ENCODE peak calls at places on chromosome 3, in seven cellular contexts. H is IMR-90, F is neuronal stem cell, N is mesenchymal stem cell, D is mesendoderm, C is H1, G is trophoblast cell. O is an unnamed sample.
A peak's percentile ranks its signal among the peaks of the same experiment; 100 is the strongest.

GRCh38 chr3:42071720-42072582 is 19.2 kb upstream of the TRAK1 start:
- DNase-seq in H (peak; percentile 75), F (no peak), N (peak; percentile 84), D (peak; percentile 92), C (no peak), G (peak; percentile 27), O (peak; percentile 63)

GRCh38 chr3:133547432-133548041 is 25.9 kb upstream of the CDV3 start:
- DNase-seq in H (peak; percentile 74), F (no peak), N (peak; percentile 50), D (peak; percentile 74), C (no peak), G (peak; percentile 93), O (peak; percentile 40)

GRCh38 chr3:39892068-39892467 is 82.7 kb downstream of the MYRIP start:
- DNase-seq in H (no peak), F (no peak), N (no peak), D (peak; percentile 43), C (no peak), G (no peak), O (no peak)

GRCh38 chr3:189806171-189806951 is 175.2 kb downstream of the TP63 start:
- DNase-seq in H (peak; percentile 6), F (peak; percentile 71), N (peak; percentile 48), D (peak; percentile 84), C (no peak), G (peak; percentile 44), O (peak; percentile 46)

GRCh38 chr3:40070816-40071215 is 238.7 kb upstream of the EIF1B start:
- DNase-seq in H (no peak), F (no peak), N (no peak), D (no peak), C (no peak), G (no peak), O (no peak)

GRCh38 chr3:9037113-9037715 is 73.9 kb upstream of the RAD18 start:
- DNase-seq in H (no peak), F (no peak), N (no peak), D (no peak), C (no peak), G (no peak), O (no peak)

GRCh38 chr3:197533396-197534347 is 22.1 kb downstream of the BDH1 start:
- DNase-seq in H (no peak), F (no peak), N (no peak), D (no peak), C (peak; percentile 32), G (no peak), O (no peak)

GRCh38 chr3:61783993-61784718 is 222.8 kb downstream of the PTPRG start:
- DNase-seq in H (peak; percentile 88), F (no peak), N (no peak), D (no peak), C (no peak), G (no peak), O (no peak)

GRCh38 chr3:39414421-39414907 is 7.9 kb downstream of the RPSA start:
- DNase-seq in H (no peak), F (no peak), N (no peak), D (no peak), C (peak; percentile 61), G (no peak), O (peak; percentile 45)

GRCh38 chr3:38617137-38617536 is 32.4 kb downstream of the SCN5A start:
- DNase-seq in H (no peak), F (no peak), N (no peak), D (no peak), C (no peak), G (no peak), O (no peak)

GRCh38 chr3:127855246-127855645 is 32.9 kb upstream of the MGLL start:
- DNase-seq in H (no peak), F (no peak), N (no peak), D (no peak), C (no peak), G (no peak), O (no peak)

GRCh38 chr3:129702934-129703712 is 96.6 kb upstream of the PLXND1 start:
- DNase-seq in H (peak; percentile 6), F (no peak), N (no peak), D (no peak), C (no peak), G (no peak), O (no peak)

GRCh38 chr3:122679467-122680291 is 960 bp upstream of the PARP14 start:
- DNase-seq in H (peak; percentile 27), F (no peak), N (peak; percentile 42), D (peak; percentile 44), C (no peak), G (peak; percentile 12), O (peak; percentile 29)

GRCh38 chr3:14248849-14249523 is 70.4 kb downstream of the LSM3 start:
- DNase-seq in H (no peak), F (no peak), N (peak; percentile 36), D (no peak), C (no peak), G (no peak), O (no peak)

GRCh38 chr3:1561397-1561796 is 468.6 kb downstream of the CNTN6 start:
- DNase-seq in H (no peak), F (no peak), N (no peak), D (no peak), C (no peak), G (no peak), O (no peak)

GRCh38 chr3:177579419-177579818 is 382.1 kb upstream of the TBL1XR1 start:
- DNase-seq in H (peak; percentile 32), F (no peak), N (no peak), D (no peak), C (no peak), G (no peak), O (no peak)

GRCh38 chr3:193190387-193190786 is 50.6 kb upstream of the PLAAT1 start:
- DNase-seq in H (no peak), F (peak; percentile 52), N (peak; percentile 10), D (peak; percentile 93), C (peak; percentile 54), G (peak; percentile 76), O (peak; percentile 79)

GRCh38 chr3:14001136-14001535 is 121.3 kb upstream of the WNT7A start:
- DNase-seq in H (peak; percentile 39), F (no peak), N (peak; percentile 0), D (no peak), C (no peak), G (no peak), O (no peak)

GRCh38 chr3:212432-212831 is 15.9 kb downstream of the CHL1 start:
- DNase-seq in H (no peak), F (no peak), N (no peak), D (no peak), C (no peak), G (no peak), O (no peak)

GRCh38 chr3:193805448-193805847 is 212.4 kb downstream of the OPA1 start:
- DNase-seq in H (peak; percentile 80), F (no peak), N (peak; percentile 83), D (no peak), C (no peak), G (no peak), O (no peak)

GRCh38 chr3:74360406-74360805 is 254.1 kb downstream of the CNTN3 start:
- DNase-seq in H (no peak), F (no peak), N (no peak), D (no peak), C (no peak), G (no peak), O (no peak)

GRCh38 chr3:77254967-77255831 is 215.3 kb downstream of the ROBO2 start:
- DNase-seq in H (peak; percentile 69), F (peak; percentile 56), N (peak; percentile 66), D (peak; percentile 69), C (peak; percentile 62), G (peak; percentile 68), O (peak; percentile 53)

GRCh38 chr3:126355777-126356372 is 1.3 kb downstream of the KLF15 start:
- DNase-seq in H (peak; percentile 52), F (peak; percentile 77), N (peak; percentile 91), D (peak; percentile 95), C (peak; percentile 87), G (peak; percentile 46), O (peak; percentile 95)
- H3K4me1 ChIP-seq in H (peaks cover 3% of the 10 kb centered on the region), F (peaks cover 14% of the 10 kb centered on the region), N (peaks cover 24% of the 10 kb centered on the region), D (peaks cover 6% of the 10 kb centered on the region), C (peaks cover 22% of the 10 kb centered on the region), G (peaks cover 8% of the 10 kb centered on the region), O (no peaks in the 10 kb centered on the region)

GRCh38 chr3:67389176-67389575 is 265.2 kb downstream of the SUCLG2 start:
- DNase-seq in H (no peak), F (no peak), N (no peak), D (no peak), C (no peak), G (no peak), O (no peak)
- H4K8ac ChIP-seq in H (no peak overlapping the region), F (no peak overlapping the region), N (no peak overlapping the region), D (no peak overlapping the region), C (no peak overlapping the region), G (no peak overlapping the region), O (no peak overlapping the region)

GRCh38 chr3:157132936-157133335 is 27.0 kb downstream of the CCNL1 start:
- DNase-seq in H (no peak), F (no peak), N (no peak), D (no peak), C (no peak), G (no peak), O (no peak)
- H3K4me1 ChIP-seq in H (peaks cover 39% of the 10 kb centered on the region), F (peaks cover 12% of the 10 kb centered on the region), N (peaks cover 48% of the 10 kb centered on the region), D (peaks cover 10% of the 10 kb centered on the region), C (peaks cover 15% of the 10 kb centered on the region), G (peaks cover 23% of the 10 kb centered on the region), O (peaks cover 2% of the 10 kb centered on the region)

GRCh38 chr3:52065264-52065756 is 8.9 kb upstream of the DUSP7 start:
- DNase-seq in H (no peak), F (no peak), N (no peak), D (no peak), C (no peak), G (no peak), O (no peak)
- H4K8ac ChIP-seq in H (no peak overlapping the region), F (no peak overlapping the region), N (no peak overlapping the region), D (no peak overlapping the region), C (no peak overlapping the region), G (no peak overlapping the region), O (no peak overlapping the region)

GRCh38 chr3:136186850-136187249 is 9.3 kb downstream of the MSL2 start:
- DNase-seq in H (peak; percentile 17), F (no peak), N (no peak), D (no peak), C (no peak), G (no peak), O (no peak)
- H3K4me1 ChIP-seq in H (peaks cover 15% of the 10 kb centered on the region), F (peaks cover 2% of the 10 kb centered on the region), N (peaks cover 14% of the 10 kb centered on the region), D (peaks cover 2% of the 10 kb centered on the region), C (no peaks in the 10 kb centered on the region), G (peaks cover 10% of the 10 kb centered on the region), O (no peaks in the 10 kb centered on the region)

GRCh38 chr3:63092545-63092944 is 185.6 kb upstream of the SYNPR start:
- DNase-seq in H (no peak), F (no peak), N (no peak), D (no peak), C (no peak), G (no peak), O (no peak)
- H4K8ac ChIP-seq in H (no peak overlapping the region), F (no peak overlapping the region), N (no peak overlapping the region), D (no peak overlapping the region), C (no peak overlapping the region), G (no peak overlapping the region), O (no peak overlapping the region)